ENCODE peak calls at places on chromosomes 11 and 22, in four cellular contexts. Y is GM12878, I is HepG2, E is H1. V is an unnamed sample.

GRCh38 chr11:18468962-18469361 is 13.3 kb downstream of the LDHAL6A start:
- DNase-seq in E (no peak), I (no peak), Y (no peak), V (no peak)

GRCh38 chr11:35390737-35391682 is 28.3 kb downstream of the SLC1A2 start:
- DNase-seq in Y (peak), E (no peak), I (peak), V (no peak)

GRCh38 chr11:45371251-45371749 is 85.2 kb upstream of the SYT13 start:
- DNase-seq in Y (no peak), E (peak), I (peak), V (peak)

GRCh38 chr22:46107089-46107664 is 43.1 kb upstream of the PPARA start:
- DNase-seq in E (no peak), Y (no peak), I (no peak), V (no peak)

GRCh38 chr22:43015677-43016042 is 711 bp upstream of the PACSIN2 start:
- DNase-seq in E (no peak), I (no peak), Y (no peak), V (no peak)

GRCh38 chr11:9264381-9265210 is 554 bp downstream of the DENND5A start:
- DNase-seq in E (no peak), I (no peak), Y (no peak), V (peak)

GRCh38 chr11:114068327-114068726 is 8.8 kb downstream of the ZBTB16 start:
- DNase-seq in I (no peak), E (no peak), Y (no peak), V (no peak)

GRCh38 chr11:88179966-88180629 is 4.9 kb upstream of the RAB38 start:
- DNase-seq in I (no peak), E (no peak), Y (no peak), V (no peak)

GRCh38 chr11:124934862-124935547 is 842 bp downstream of the HEPACAM start:
- DNase-seq in E (no peak), I (peak), Y (no peak), V (no peak)

GRCh38 chr11:57479925-57480324 is 19.6 kb downstream of the RTN4RL2 start:
- DNase-seq in Y (no peak), I (no peak), E (no peak), V (no peak)

GRCh38 chr11:19392321-19392720 is 151.6 kb upstream of the E2F8 start:
- DNase-seq in E (no peak), I (no peak), Y (no peak), V (no peak)

GRCh38 chr22:47030143-47030641 is 267.7 kb downstream of the TBC1D22A start:
- DNase-seq in E (no peak), Y (no peak), I (no peak), V (no peak)

DNA sequence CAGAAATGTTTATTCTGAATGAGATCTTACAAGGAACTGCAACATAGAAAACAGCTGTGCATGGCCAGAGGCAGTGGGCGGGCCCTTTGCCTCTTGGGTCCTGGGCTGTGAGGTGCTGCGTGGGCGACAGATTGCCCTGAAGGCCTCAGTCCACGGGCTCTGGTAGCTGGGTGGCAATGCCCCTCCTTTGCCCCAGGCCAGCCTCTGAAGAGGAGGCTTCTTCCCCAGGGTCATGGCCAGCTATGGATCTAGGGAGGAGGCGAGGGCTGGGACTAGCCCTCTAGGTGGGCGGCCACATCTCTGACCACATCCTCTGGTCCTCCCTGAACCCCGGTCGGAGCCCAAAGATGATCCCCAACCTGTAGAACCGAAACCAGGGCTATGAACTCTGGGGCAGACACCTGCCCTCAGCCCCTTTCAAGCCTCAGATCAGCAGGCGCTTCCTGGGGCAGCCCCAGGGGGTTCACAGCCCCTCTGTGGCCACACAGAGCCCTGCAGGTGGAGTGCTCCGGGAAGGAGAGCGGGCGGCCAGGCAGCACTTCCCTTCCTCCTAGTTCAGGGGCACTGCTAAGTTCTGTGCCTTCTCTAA is 6.6 kb upstream of the CDC42BPG start:
- DNase-seq in Y (peak), I (no peak), E (no peak), V (no peak)
- TF ChIP-seq SP1 in Y (peak), I (no peak), E (no peak), V (no peak)

GRCh38 chr22:49366437-49366836 is 461.2 kb downstream of the BRD1 start:
- DNase-seq in E (no peak), Y (no peak), I (no peak), V (no peak)

GRCh38 chr22:49368976-49369725 is 458.5 kb downstream of the BRD1 start:
- DNase-seq in Y (no peak), I (no peak), E (no peak), V (no peak)

GRCh38 chr22:49369726-49370717 is 457.7 kb downstream of the BRD1 start:
- DNase-seq in Y (no peak), E (no peak), I (no peak), V (no peak)

GRCh38 chr22:49367016-49367697 is 460.5 kb downstream of the BRD1 start:
- DNase-seq in I (no peak), Y (no peak), E (no peak), V (no peak)

GRCh38 chr22:49368221-49368975 is 459.3 kb downstream of the BRD1 start:
- DNase-seq in I (no peak), Y (no peak), E (no peak), V (no peak)
- TF ChIP-seq SUZ12 in I (no peak), Y (no peak), E (no peak), V (no peak)

DNA sequence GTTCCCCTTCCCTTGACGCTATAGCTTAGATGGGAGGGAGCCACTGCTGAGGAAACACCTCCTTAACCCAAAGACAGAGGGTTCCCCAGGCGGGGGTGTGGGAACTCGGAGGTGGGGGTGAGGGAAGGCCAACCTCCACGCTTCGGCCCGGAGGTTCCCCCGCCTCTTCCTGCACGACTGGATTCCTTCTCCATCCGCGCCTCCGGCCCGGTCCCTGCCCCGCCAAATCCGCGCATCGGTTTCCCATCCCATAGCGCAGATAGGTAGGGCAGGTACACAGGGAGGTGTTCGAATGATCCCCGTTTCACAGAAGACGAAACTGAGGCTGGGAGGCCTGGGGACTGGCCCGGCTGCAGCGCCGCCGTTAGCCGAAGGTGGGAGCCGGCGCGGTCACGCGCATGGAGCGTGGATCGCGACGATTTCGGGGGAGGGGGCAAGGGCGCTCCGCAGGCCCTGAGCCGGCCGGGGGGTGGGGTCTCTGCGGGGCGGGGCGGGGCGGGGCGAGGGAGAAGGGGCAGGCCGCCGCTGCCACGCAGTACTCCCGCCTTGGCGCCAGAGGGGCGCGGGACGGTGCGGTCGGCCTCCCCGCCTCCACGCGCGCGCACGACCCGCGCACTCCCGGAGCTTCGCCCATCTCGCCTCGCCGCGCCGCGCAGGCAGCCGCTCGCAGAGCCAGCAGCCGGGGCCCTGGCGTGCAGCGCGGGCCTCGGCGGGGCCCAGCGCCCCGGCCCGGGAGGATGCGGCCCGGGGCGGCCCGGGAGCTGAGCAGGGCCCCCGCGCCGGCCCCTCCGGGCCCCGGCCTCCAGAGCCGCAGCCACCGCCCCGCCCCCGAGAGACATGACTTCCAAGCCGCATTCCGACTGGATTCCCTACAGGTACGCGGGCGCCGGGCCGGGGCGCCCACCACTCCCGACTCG is at the start of gene TUB:
- DNase-seq in E (no peak), Y (no peak), I (no peak), V (peak)
- TF ChIP-seq SP1 in E (no peak), Y (no peak), I (no peak), V (no peak)

GRCh38 chr11:285021-285893 is 3.7 kb upstream of the PGGHG start:
- DNase-seq in I (no peak), Y (no peak), E (no peak), V (no peak)

GRCh38 chr11:287821-288327 is 1.1 kb upstream of the PGGHG start:
- DNase-seq in Y (no peak), E (no peak), I (no peak), V (no peak)

GRCh38 chr11:284081-285020 is 4.6 kb upstream of the PGGHG start:
- DNase-seq in I (no peak), Y (no peak), E (no peak), V (no peak)

GRCh38 chr11:283405-284080 is 5.3 kb downstream of the NLRP6 start:
- DNase-seq in E (no peak), Y (no peak), I (no peak), V (no peak)

GRCh38 chr11:285894-286220 is 3.1 kb upstream of the PGGHG start:
- DNase-seq in I (no peak), Y (no peak), E (no peak), V (no peak)
- TF ChIP-seq SUZ12 in I (no peak), Y (no peak), E (no peak), V (no peak)

DNA sequence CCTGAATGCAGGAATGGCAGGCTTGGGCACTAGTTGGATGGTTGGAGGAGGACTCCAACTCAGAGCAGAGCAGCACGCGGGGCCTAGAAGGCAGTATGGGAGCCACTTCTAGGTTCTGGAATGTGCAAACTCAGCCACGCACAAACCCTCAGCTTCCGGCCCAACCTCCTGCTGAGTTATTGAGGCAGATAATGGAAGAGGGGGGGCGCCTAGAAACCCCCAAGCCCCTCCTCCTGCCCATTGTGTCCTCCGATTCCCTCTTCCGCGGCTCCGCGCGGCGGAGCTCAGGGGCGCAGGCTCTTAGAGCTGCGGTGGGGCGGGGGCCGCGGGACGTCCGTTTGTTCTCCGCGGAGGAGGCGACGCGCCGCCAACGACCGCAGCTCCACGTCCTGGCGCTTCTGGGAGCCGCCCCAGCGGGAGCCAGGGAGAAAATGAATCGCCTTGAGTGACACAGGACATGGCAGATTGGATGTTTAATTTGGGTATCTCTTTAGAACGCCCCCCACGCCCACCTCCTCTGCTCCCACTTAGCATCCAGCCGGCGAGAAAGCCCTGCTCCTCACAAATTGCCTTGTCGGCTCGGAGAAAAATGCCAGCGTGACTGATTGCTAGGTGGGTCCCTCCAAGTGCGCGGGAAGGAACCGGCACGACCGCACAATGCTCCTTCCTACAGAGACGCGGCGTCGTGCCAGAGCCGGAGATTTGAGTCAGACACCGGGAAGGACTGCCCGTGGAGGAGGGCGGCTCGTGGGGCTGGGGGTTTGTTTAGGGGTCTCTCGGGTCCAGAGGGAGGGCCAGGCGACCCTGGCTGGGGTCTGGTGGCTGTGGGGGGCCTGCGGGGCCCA is 144.6 kb downstream of the NECTIN1 start:
- DNase-seq in I (no peak), Y (no peak), E (peak), V (peak)
- TF ChIP-seq SP1 in I (no peak), Y (no peak), E (peak), V (no peak)

DNA sequence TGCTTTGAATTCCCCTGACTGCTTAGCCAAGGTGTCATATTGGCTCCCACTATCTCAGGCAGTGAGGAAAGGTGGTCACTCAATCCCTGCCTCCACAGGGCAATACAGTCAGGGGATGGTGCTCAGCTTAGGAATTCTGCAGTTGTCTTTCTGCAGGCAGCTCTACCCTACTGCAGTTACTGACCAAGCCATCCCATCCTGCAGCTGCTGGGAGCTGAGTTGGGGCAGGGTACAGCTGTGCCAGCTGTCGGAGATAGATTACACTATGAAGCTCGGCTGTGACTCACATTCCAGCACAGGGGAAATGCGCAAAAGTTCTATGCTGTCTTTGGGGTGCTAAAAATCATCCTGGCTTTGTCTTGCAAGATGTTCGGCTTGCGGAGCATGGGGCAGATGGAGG is 4.4 kb upstream of the DAGLA start:
- DNase-seq in E (no peak), Y (no peak), I (no peak), V (no peak)
- TF ChIP-seq SUZ12 in E (no peak), Y (no peak), I (no peak), V (no peak)

GRCh38 chr11:13287681-13288080 is 10.1 kb downstream of the BMAL1 start:
- DNase-seq in Y (no peak), I (no peak), E (no peak), V (no peak)

GRCh38 chr11:13284776-13285588 is 7.4 kb downstream of the BMAL1 start:
- DNase-seq in E (no peak), Y (no peak), I (no peak), V (no peak)

GRCh38 chr11:13286247-13286821 is 8.7 kb downstream of the BMAL1 start:
- DNase-seq in E (no peak), Y (no peak), I (no peak), V (no peak)

GRCh38 chr11:13288375-13289029 is 10.9 kb downstream of the BMAL1 start:
- DNase-seq in Y (no peak), I (no peak), E (no peak), V (no peak)

GRCh38 chr11:13287026-13287425 is 9.4 kb downstream of the BMAL1 start:
- DNase-seq in Y (no peak), I (no peak), E (no peak), V (no peak)
- TF ChIP-seq SP1 in Y (no peak), I (no peak), E (no peak), V (no peak)

GRCh38 chr11:82895437-82896091 is 4.7 kb downstream of the PRCP start:
- DNase-seq in I (no peak), E (no peak), Y (peak), V (no peak)
- TF ChIP-seq SUZ12 in I (no peak), E (no peak), Y (no peak), V (no peak)

DNA sequence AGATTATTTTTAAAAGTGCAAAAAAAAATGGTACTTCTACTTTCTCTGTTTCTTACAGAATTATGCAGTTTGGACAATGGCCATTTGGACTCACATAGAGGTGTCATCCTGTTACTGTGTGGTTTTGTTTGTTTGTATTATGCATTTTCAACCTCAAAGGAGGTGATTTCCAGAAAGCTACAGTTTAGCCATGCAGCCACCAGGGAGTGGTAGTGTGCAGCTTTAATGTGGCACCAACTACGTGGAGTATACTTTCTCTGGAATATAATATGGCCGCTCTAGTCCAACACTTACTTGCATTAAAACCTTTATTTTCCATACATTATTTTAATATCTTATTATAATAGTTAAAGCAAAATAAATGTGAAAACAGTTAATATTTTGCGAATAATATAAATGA is 469.9 kb upstream of the KIRREL3 start:
- DNase-seq in I (no peak), Y (no peak), E (no peak), V (peak)
- TF ChIP-seq SP1 in I (no peak), Y (no peak), E (no peak), V (no peak)

GRCh38 chr11:2511421-2512369 is 66.9 kb downstream of the KCNQ1 start:
- DNase-seq in Y (no peak), I (no peak), E (no peak), V (no peak)
- TF ChIP-seq SUZ12 in Y (no peak), I (no peak), E (no peak), V (no peak)

V was measured in HEK293T.